ENCODE peak calls at places on chromosomes 5 and 9, in seven cellular contexts. S is pancreas; P is upper lobe of right lung; M is mesendoderm; X is CD8-positive, alpha-beta T cell; K is PC-3; G is heart left ventricle. V is an unnamed sample.

GRCh38 chr5:66080664-66081063 is 63.4 kb upstream of the SREK1 start:
- DNase-seq in S (no peak), P (no peak), M (no peak), X (no peak), K (no peak), G (no peak), V (no peak)

GRCh38 chr9:136686794-136687711 is at the start of gene AGPAT2:
- DNase-seq in S (peak; percentile 88), P (peak; percentile 94), M (peak; percentile 50), X (peak; percentile 65), K (peak; percentile 58), G (peak; percentile 89), V (peak; percentile 74)

GRCh38 chr5:150042459-150042858 is 41.9 kb downstream of the HMGXB3 start:
- DNase-seq in S (no peak), P (no peak), M (no peak), X (no peak), K (no peak), G (no peak), V (no peak)

GRCh38 chr9:107158321-107158720 is 124.8 kb upstream of the RAD23B start:
- DNase-seq in S (no peak), P (no peak), M (peak; percentile 86), X (no peak), K (peak; percentile 34), G (no peak), V (no peak)

GRCh38 chr9:77820293-77820954 is 172.3 kb upstream of the GNA14 start:
- DNase-seq in S (no peak), P (no peak), M (no peak), X (no peak), K (peak; percentile 70), G (no peak), V (no peak)

GRCh38 chr5:4905674-4906528 is 234.2 kb upstream of the ADAMTS16 start:
- DNase-seq in S (peak; percentile 11), P (no peak), M (peak; percentile 73), X (no peak), K (no peak), G (peak; percentile 72), V (no peak)

GRCh38 chr5:96896285-96896711 is 20.0 kb downstream of the ERAP2 start:
- DNase-seq in S (no peak), P (no peak), M (no peak), X (no peak), K (no peak), G (no peak), V (no peak)

GRCh38 chr5:93585054-93585751 is 2.2 kb downstream of the NR2F1 start:
- DNase-seq in S (peak; percentile 54), P (no peak), M (no peak), X (no peak), K (peak; percentile 49), G (peak; percentile 23), V (no peak)

GRCh38 chr9:108419379-108419778 is 436.4 kb downstream of the ACTL7B start:
- DNase-seq in S (no peak), P (no peak), M (no peak), X (no peak), K (no peak), G (no peak), V (no peak)

GRCh38 chr5:95836544-95836943 is 14.0 kb upstream of the GLRX start:
- DNase-seq in S (no peak), P (no peak), M (no peak), X (no peak), K (no peak), G (no peak), V (no peak)

GRCh38 chr5:159031513-159031912 is 68.2 kb downstream of the EBF1 start:
- DNase-seq in S (no peak), P (no peak), M (peak; percentile 4), X (no peak), K (no peak), G (no peak), V (no peak)

GRCh38 chr9:112890106-112891081 is at the start of gene SLC46A2:
- DNase-seq in S (no peak), P (peak; percentile 90), M (peak; percentile 16), X (no peak), K (no peak), G (peak; percentile 54), V (no peak)

GRCh38 chr5:82107277-82107676 is 135.5 kb downstream of the ATG10 start:
- DNase-seq in S (no peak), P (no peak), M (peak; percentile 21), X (no peak), K (peak; percentile 30), G (no peak), V (no peak)

GRCh38 chr9:100573655-100574260 is 4.1 kb upstream of the CAVIN4 start:
- DNase-seq in S (no peak), P (no peak), M (no peak), X (no peak), K (peak; percentile 7), G (no peak), V (no peak)

GRCh38 chr9:134068742-134069535 is 1.1 kb upstream of the BRD3 start:
- DNase-seq in S (peak; percentile 20), P (peak; percentile 61), M (peak; percentile 61), X (no peak), K (peak; percentile 6), G (no peak), V (no peak)

GRCh38 chr9:95516736-95517558 is at the start of gene PTCH1:
- DNase-seq in S (peak; percentile 33), P (peak; percentile 72), M (peak; percentile 69), X (peak; percentile 52), K (peak; percentile 19), G (peak; percentile 51), V (no peak)

GRCh38 chr5:180341595-180341994 is 11.5 kb downstream of the GFPT2 start:
- DNase-seq in S (no peak), P (no peak), M (no peak), X (no peak), K (no peak), G (no peak), V (no peak)

GRCh38 chr5:157025093-157025698 is 33.7 kb downstream of the HAVCR1 start:
- DNase-seq in S (no peak), P (no peak), M (no peak), X (peak; percentile 52), K (no peak), G (no peak), V (peak; percentile 12)

GRCh38 chr5:164358531-164359259 is 853.3 kb downstream of the MAT2B start:
- DNase-seq in S (no peak), P (no peak), M (no peak), X (no peak), K (no peak), G (no peak), V (no peak)

GRCh38 chr9:81737871-81738507 is 48.6 kb upstream of the TLE1 start:
- DNase-seq in S (peak; percentile 70), P (no peak), M (peak; percentile 67), X (no peak), K (peak; percentile 89), G (no peak), V (no peak)

GRCh38 chr5:96664669-96665068 is 2.5 kb downstream of the CAST start:
- DNase-seq in S (no peak), P (no peak), M (no peak), X (no peak), K (no peak), G (no peak), V (no peak)

GRCh38 chr9:128103589-128103962 is 24.0 kb downstream of the PTGES2 start:
- DNase-seq in S (no peak), P (no peak), M (peak; percentile 40), X (peak; percentile 47), K (no peak), G (peak; percentile 9), V (no peak)

GRCh38 chr9:20237686-20238085 is 384.6 kb downstream of the MLLT3 start:
- DNase-seq in S (no peak), P (no peak), M (no peak), X (no peak), K (no peak), G (no peak), V (no peak)

DNA sequence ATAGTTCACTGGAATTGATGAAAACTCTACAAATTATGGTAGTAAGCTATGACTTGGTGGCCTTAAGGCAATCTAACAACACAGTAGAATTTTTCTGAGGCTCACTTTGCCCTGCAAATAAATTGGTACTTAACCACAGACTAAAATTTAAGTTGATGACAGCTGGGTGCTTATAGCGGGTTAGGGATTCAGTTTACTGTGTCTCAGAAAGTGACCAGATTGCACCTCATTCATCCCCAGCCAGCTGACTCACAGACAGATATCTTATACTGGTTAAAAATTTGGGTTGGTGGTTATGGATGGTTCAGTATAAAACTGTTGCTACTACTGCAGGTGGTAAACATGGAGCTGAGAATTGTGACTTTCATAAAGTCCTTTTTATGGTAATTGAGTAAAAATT is 2.8 kb downstream of the CKS2 start:
- DNase-seq in S (no peak), P (no peak), M (no peak), X (no peak), K (no peak), G (no peak), V (no peak)
- H3K4me3 ChIP-seq in S (no peak overlapping the region), P (no peak overlapping the region), M (no peak overlapping the region), X (no peak overlapping the region), K (peak overlapping the region; percentile 85), G (no peak overlapping the region), V (peak overlapping the region; percentile 98)

GRCh38 chr5:481347-481746 is 38.4 kb downstream of the EXOC3 start:
- DNase-seq in S (no peak), P (no peak), M (no peak), X (no peak), K (no peak), G (no peak), V (no peak)

GRCh38 chr5:483011-483410 is 40.0 kb downstream of the EXOC3 start:
- DNase-seq in S (no peak), P (no peak), M (no peak), X (no peak), K (no peak), G (no peak), V (no peak)

GRCh38 chr5:483434-484184 is 40.6 kb downstream of the EXOC3 start:
- DNase-seq in S (no peak), P (no peak), M (no peak), X (no peak), K (no peak), G (no peak), V (no peak)

GRCh38 chr5:482506-482905 is 39.5 kb downstream of the EXOC3 start:
- DNase-seq in S (no peak), P (no peak), M (no peak), X (no peak), K (no peak), G (no peak), V (no peak)

GRCh38 chr5:482021-482420 is 39.0 kb downstream of the EXOC3 start:
- DNase-seq in S (no peak), P (no peak), M (no peak), X (no peak), K (no peak), G (no peak), V (no peak)
- H3K27me3 ChIP-seq in S (peaks cover 13% of the 10 kb centered on the region), P (peaks cover 61% of the 10 kb centered on the region), M (no peaks in the 10 kb centered on the region), X (no peaks in the 10 kb centered on the region), K (no peaks in the 10 kb centered on the region), G (peaks cover 68% of the 10 kb centered on the region), V (no peaks in the 10 kb centered on the region)

DNA sequence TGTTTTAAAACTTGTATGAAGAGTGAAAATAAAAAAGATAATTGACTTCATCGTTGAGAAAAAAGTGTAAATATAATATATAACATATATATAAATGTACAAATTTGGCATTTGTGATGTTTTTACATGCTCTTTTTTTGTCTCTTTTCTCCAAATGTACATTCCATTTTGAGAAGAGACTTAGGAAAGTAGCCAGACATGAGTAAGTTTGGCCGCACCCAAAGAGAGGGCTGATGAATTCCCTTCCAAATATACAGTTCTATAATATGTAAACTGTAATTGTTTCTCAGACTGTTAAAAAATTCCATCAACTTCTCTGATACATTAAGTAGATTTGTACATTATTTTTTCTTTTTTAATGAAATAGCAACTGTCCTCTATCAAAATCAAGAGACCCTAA is 193.2 kb upstream of the MAP3K1 start:
- DNase-seq in S (no peak), P (no peak), M (no peak), X (no peak), K (no peak), G (no peak), V (no peak)
- H3K4me3 ChIP-seq in S (no peak overlapping the region), P (no peak overlapping the region), M (no peak overlapping the region), X (no peak overlapping the region), K (no peak overlapping the region), G (no peak overlapping the region), V (no peak overlapping the region)

GRCh38 chr9:93731963-93732362 is 155.6 kb downstream of the PHF2 start:
- DNase-seq in S (no peak), P (no peak), M (no peak), X (no peak), K (no peak), G (no peak), V (no peak)
- H3K27me3 ChIP-seq in S (no peaks in the 10 kb centered on the region), P (peaks cover under 1% of the 10 kb centered on the region), M (no peaks in the 10 kb centered on the region), X (no peaks in the 10 kb centered on the region), K (peaks cover 37% of the 10 kb centered on the region), G (no peaks in the 10 kb centered on the region), V (no peaks in the 10 kb centered on the region)

V was measured in GM06990.